ENCODE peak calls at places on chromosomes 12 and 14, in nine cellular contexts. L is tibial nerve, D is H1, B is ovary, P is SK-N-SH, U is A549, F is transverse colon, N is HepG2, K is suprapubic skin. W is an unnamed sample.

GRCh38 chr12:10448236-10448635 is 4.9 kb downstream of the KLRC1 start:
- DNase-seq in P (no peak), N (no peak), F (no peak), K (no peak), D (no peak), B (no peak), U (no peak), L (no peak), W (no peak)

GRCh38 chr12:107775093-107775721 is 703 bp downstream of the ASCL4 start:
- DNase-seq in L (no peak), F (no peak), P (peak; percentile 85), K (no peak), D (peak; percentile 85), B (no peak), U (no peak), N (no peak), W (no peak)

GRCh38 chr12:6533653-6534157 is 612 bp upstream of the GAPDH start:
- DNase-seq in N (peak; percentile 86), B (peak; percentile 77), K (no peak), U (peak; percentile 68), P (peak; percentile 87), D (peak; percentile 90), F (peak; percentile 68), L (no peak), W (peak; percentile 87)

GRCh38 chr12:105355752-105356151 is 25.3 kb downstream of the C12orf75 start:
- DNase-seq in N (peak; percentile 59), P (no peak), L (no peak), F (no peak), D (no peak), U (no peak), B (no peak), K (no peak), W (no peak)

GRCh38 chr14:41374092-41374491 is 232.6 kb upstream of the LRFN5 start:
- DNase-seq in L (no peak), K (no peak), P (no peak), D (no peak), N (no peak), F (no peak), U (no peak), B (no peak), W (no peak)

GRCh38 chr12:94622475-94622874 is 27.9 kb downstream of the TMCC3 start:
- DNase-seq in L (no peak), D (no peak), P (peak; percentile 67), N (no peak), B (no peak), F (no peak), U (no peak), K (no peak), W (no peak)

GRCh38 chr12:6295187-6295811 is 15.2 kb upstream of the PLEKHG6 start:
- DNase-seq in P (peak; percentile 44), K (peak; percentile 70), U (peak; percentile 93), L (no peak), N (peak; percentile 98), F (peak; percentile 83), D (no peak), B (no peak), W (peak; percentile 55)

GRCh38 chr14:93946104-93946503 is 19.0 kb downstream of the FAM181A start:
- DNase-seq in D (no peak), F (no peak), L (no peak), N (no peak), P (no peak), U (no peak), B (no peak), K (no peak), W (no peak)

GRCh38 chr12:116480210-116480818 is 78.9 kb upstream of the MAP1LC3B2 start:
- DNase-seq in U (no peak), F (no peak), K (no peak), P (no peak), B (no peak), D (no peak), N (no peak), L (no peak), W (no peak)

GRCh38 chr14:70730393-70730792 is 78.9 kb downstream of the MAP3K9 start:
- DNase-seq in D (no peak), K (no peak), N (no peak), U (no peak), L (no peak), B (no peak), F (no peak), P (no peak), W (no peak)

DNA sequence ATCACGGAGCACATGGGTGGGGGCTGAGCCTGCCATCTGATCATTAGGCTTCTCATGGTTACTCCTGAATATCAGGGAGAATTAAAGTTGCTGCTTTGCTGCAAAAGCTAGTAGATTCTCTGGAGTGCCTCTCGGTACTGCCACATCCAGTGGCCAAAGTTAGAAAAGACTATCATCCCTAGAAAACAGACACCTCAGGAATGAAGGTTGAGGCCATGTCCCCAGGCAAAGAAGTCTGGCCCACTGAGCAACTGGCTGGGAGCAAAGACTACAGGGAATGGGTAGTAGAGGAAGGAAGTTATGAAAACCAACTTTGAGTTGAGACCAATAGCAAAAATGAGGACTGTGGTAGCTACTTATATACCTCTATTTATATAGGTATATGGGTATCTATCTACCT is 258.7 kb downstream of the EFCAB11 start:
- DNase-seq in K (no peak), N (no peak), D (no peak), F (no peak), P (no peak), B (no peak), L (no peak), U (no peak), W (no peak)
- TF ChIP-seq EP300 in K (no peak), N (no peak), D (no peak), F (no peak), P (no peak), B (no peak), L (no peak), U (no peak), W (no peak)

GRCh38 chr12:12586879-12587675 is 24.4 kb upstream of the DUSP16 start:
- DNase-seq in P (no peak), L (no peak), K (no peak), B (no peak), U (no peak), N (no peak), F (peak; percentile 59), D (no peak), W (no peak)
- TF ChIP-seq EP300 in P (no peak), L (no peak), K (no peak), B (no peak), U (no peak), N (no peak), F (no peak), D (no peak), W (no peak)

GRCh38 chr14:104282332-104283196 is 144.2 kb downstream of the KIF26A start:
- DNase-seq in P (no peak), L (no peak), B (peak; percentile 6), N (no peak), F (peak; percentile 73), U (no peak), D (no peak), K (peak; percentile 34), W (no peak)
- TF ChIP-seq EP300 in P (no peak), L (no peak), B (no peak), N (no peak), F (no peak), U (no peak), D (no peak), K (no peak), W (no peak)

DNA sequence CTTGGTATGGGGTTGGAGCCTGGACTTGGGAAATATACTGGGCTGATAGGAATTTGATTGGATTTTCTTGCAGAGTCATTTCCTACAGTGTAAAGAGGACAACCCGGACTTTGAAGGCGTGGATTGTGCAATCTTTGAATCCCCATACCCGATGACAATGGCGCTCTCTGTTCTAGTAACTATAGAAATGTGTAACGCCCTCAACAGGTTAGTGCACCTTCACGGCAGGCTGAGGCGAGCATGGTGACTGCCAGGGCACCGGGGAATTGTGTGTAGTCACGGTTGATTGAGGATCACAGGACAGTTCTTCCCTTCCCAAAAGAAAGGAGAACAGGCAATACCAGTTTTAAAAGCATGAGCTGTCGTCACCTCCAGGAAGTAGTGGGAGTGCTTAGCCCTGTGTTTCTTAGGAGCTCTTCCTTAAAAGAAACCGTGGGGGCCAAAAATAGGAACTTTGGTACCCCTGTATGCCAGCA is 58.3 kb downstream of the ANAPC7 start:
- DNase-seq in B (no peak), F (peak; percentile 46), L (no peak), K (peak; percentile 73), D (no peak), N (peak; percentile 97), U (no peak), P (no peak), W (no peak)
- TF ChIP-seq EP300 in B (no peak), F (no peak), L (no peak), K (no peak), D (no peak), N (peak; percentile 76), U (no peak), P (no peak), W (no peak)

GRCh38 chr12:88298761-88299242 is 156.7 kb downstream of the TMTC3 start:
- DNase-seq in P (no peak), U (peak; percentile 10), K (no peak), B (no peak), D (no peak), F (no peak), L (no peak), N (no peak), W (no peak)
- TF ChIP-seq EP300 in P (no peak), U (peak; percentile 34), K (no peak), B (no peak), D (no peak), F (no peak), L (no peak), N (no peak), W (no peak)

DNA sequence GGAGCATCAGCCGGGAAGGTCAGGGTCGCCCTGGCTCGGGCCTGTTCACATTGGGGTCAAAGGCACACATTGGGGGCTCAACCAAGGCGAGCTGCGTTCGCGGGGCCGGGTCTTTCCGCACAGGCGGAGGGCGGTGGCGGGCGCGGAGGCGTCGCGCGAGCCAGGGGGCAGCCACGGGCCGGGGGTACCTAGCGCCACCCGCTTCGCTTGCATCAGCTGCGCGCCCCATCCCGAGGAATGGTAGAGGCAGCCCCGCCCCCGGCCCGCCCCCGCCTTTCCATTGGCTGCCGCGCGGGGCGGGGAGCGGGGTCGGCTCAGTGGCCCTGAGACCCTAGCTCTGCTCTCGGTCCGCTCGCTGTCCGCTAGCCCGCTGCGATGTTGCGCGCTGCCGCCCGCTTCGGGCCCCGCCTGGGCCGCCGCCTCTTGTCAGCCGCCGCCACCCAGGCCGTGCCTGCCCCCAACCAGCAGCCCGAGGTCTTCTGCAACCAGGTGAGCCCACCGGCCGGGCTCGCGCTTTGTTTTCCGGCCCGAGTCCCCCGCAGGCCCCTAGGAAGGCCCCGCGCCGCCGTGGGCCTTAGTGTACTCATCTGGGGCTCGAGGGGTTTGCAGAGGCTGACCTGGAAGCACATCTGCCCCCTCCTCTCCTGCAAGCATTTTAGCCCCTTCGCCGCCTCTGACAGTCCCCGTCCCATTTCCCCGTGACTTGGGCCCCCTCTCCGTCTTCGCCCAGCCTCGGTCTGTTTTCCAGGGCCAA is at the start of gene ALDH2:
- DNase-seq in N (peak; percentile 72), L (peak; percentile 70), K (peak; percentile 84), F (peak; percentile 84), U (peak; percentile 85), P (peak; percentile 99), D (peak; percentile 88), B (peak; percentile 80), W (peak; percentile 98)
- TF ChIP-seq EP300 in N (peak; percentile 15), L (no peak), K (no peak), F (no peak), U (no peak), P (no peak), D (no peak), B (no peak), W (no peak)

GRCh38 chr12:58204086-58204485 is 262.7 kb downstream of the ATP23 start:
- DNase-seq in D (no peak), U (no peak), L (no peak), P (no peak), K (no peak), F (no peak), N (no peak), B (no peak), W (no peak)
- TF ChIP-seq EP300 in D (no peak), U (no peak), L (no peak), P (no peak), K (no peak), F (no peak), N (no peak), B (no peak), W (no peak)

W was measured in K562.